ENCODE peak calls at places on chromosomes 2 and 18, in nine cellular contexts. I is effector CD4-positive, alpha-beta T cell; S is CD4-positive, CD25-positive, alpha-beta regulatory T cell; L is amniotic stem cell; Z is mesenchymal stem cell; X is fibroblast of mammary gland; K is EL; J is LNCaP clone FGC; H is left lung. G is an unnamed sample.

GRCh38 chr2:20674974-20675679 is 8.2 kb downstream of the GDF7 start:
- DNase-seq in H (no peak), I (no peak), Z (peak), S (no peak), X (peak), L (no peak), K (peak), J (no peak), G (peak)

GRCh38 chr2:155727097-155727906 is 605.2 kb downstream of the NR4A2 start:
- DNase-seq in K (no peak), J (no peak), H (no peak), Z (no peak), I (no peak), L (no peak), X (no peak), S (no peak), G (no peak)

GRCh38 chr2:14678754-14679153 is 46.2 kb downstream of the LRATD1 start:
- DNase-seq in X (peak), K (no peak), I (no peak), Z (no peak), J (no peak), S (no peak), L (no peak), H (no peak), G (no peak)

GRCh38 chr2:60934153-60934722 is 52.9 kb downstream of the REL start:
- DNase-seq in J (no peak), X (peak), I (no peak), L (no peak), S (no peak), H (no peak), K (no peak), Z (peak), G (no peak)

GRCh38 chr2:219247678-219248642 is 2.7 kb downstream of the STK16 start:
- DNase-seq in X (no peak), J (no peak), S (peak), Z (no peak), K (no peak), I (peak), H (no peak), L (no peak), G (no peak)

GRCh38 chr2:151243468-151243867 is 18.2 kb downstream of the RBM43 start:
- DNase-seq in I (no peak), S (no peak), L (no peak), Z (no peak), K (no peak), X (no peak), J (no peak), H (no peak), G (no peak)

GRCh38 chr18:53715243-53715853 is 509.1 kb downstream of the MBD2 start:
- DNase-seq in K (no peak), I (no peak), H (no peak), X (no peak), L (no peak), Z (no peak), J (no peak), S (no peak), G (no peak)

GRCh38 chr18:41371718-41372117 is 583.3 kb upstream of the PIK3C3 start:
- DNase-seq in H (no peak), S (no peak), Z (peak), J (no peak), L (no peak), I (no peak), K (no peak), X (no peak), G (no peak)

GRCh38 chr2:7539760-7540159 is 622.5 kb downstream of the RNF144A start:
- DNase-seq in J (no peak), H (no peak), L (peak), S (no peak), X (peak), Z (peak), K (no peak), I (no peak), G (no peak)

GRCh38 chr18:9949861-9950260 is 36.0 kb downstream of the VAPA start:
- DNase-seq in S (no peak), X (no peak), J (no peak), H (no peak), L (no peak), Z (no peak), K (no peak), I (no peak), G (no peak)

GRCh38 chr2:240438810-240439697 is 3.6 kb downstream of the GPC1 start:
- DNase-seq in H (no peak), X (no peak), J (no peak), Z (no peak), K (no peak), I (no peak), S (no peak), L (no peak), G (no peak)

GRCh38 chr18:34660572-34660971 is 49.5 kb upstream of the DTNA start:
- DNase-seq in H (no peak), I (no peak), L (no peak), X (no peak), K (no peak), J (no peak), S (no peak), Z (no peak), G (no peak)

GRCh38 chr2:288002-288742 is at the start of gene ALKAL2:
- DNase-seq in L (no peak), Z (peak), X (no peak), H (no peak), K (no peak), J (no peak), S (no peak), I (no peak), G (no peak)

GRCh38 chr2:172098287-172098649 is 4.4 kb downstream of the DLX2 start:
- DNase-seq in S (no peak), K (peak), H (no peak), J (no peak), X (no peak), Z (no peak), I (no peak), L (no peak), G (no peak)

GRCh38 chr2:174925046-174925784 is 80.0 kb downstream of the CHN1 start:
- DNase-seq in Z (no peak), J (no peak), K (no peak), I (no peak), H (no peak), X (no peak), S (no peak), L (no peak), G (no peak)

GRCh38 chr2:240935101-240935876 is 29.2 kb downstream of the CROCC2 start:
- DNase-seq in Z (no peak), X (no peak), K (no peak), I (peak), S (no peak), H (peak), L (no peak), J (no peak), G (no peak)

GRCh38 chr2:61905372-61906186 is at the start of gene COMMD1:
- DNase-seq in J (no peak), H (peak), Z (peak), K (peak), S (peak), X (peak), L (peak), I (peak), G (peak)

GRCh38 chr2:25333981-25334380 is 7.7 kb downstream of the DNMT3A start:
- DNase-seq in L (no peak), H (no peak), K (no peak), Z (no peak), I (no peak), X (no peak), S (peak), J (no peak), G (no peak)

GRCh38 chr18:43398601-43399000 is 121.3 kb upstream of the SYT4 start:
- DNase-seq in K (no peak), H (no peak), L (no peak), X (no peak), S (no peak), I (no peak), J (no peak), Z (no peak), G (no peak)

GRCh38 chr2:144325086-144325485 is 194.8 kb downstream of the ZEB2 start:
- DNase-seq in J (no peak), H (no peak), I (peak), X (no peak), Z (no peak), S (peak), K (no peak), L (no peak), G (no peak)

GRCh38 chr2:31524592-31524991 is 56.1 kb downstream of the SRD5A2 start:
- DNase-seq in H (no peak), K (no peak), J (no peak), X (no peak), S (no peak), I (no peak), L (no peak), Z (no peak), G (no peak)

GRCh38 chr2:28366496-28367282 is 26.0 kb upstream of the FOSL2 start:
- DNase-seq in K (peak), X (no peak), Z (peak), J (no peak), S (peak), H (no peak), L (no peak), I (peak), G (no peak)

GRCh38 chr2:151728736-151729415 is 5.4 kb downstream of the NEB start:
- DNase-seq in H (no peak), K (no peak), J (no peak), S (no peak), X (no peak), I (no peak), Z (no peak), L (no peak), G (no peak)

GRCh38 chr2:159088906-159089305 is 120.5 kb downstream of the TANC1 start:
- DNase-seq in I (no peak), K (no peak), H (no peak), S (no peak), J (no peak), L (no peak), X (no peak), Z (no peak), G (no peak)

GRCh38 chr18:59662008-59662701 is 35.1 kb downstream of the CCBE1 start:
- DNase-seq in J (no peak), L (no peak), X (peak), K (peak), I (no peak), Z (peak), S (no peak), H (no peak), G (no peak)

GRCh38 chr18:58106674-58107058 is 62.6 kb downstream of the NEDD4L start:
- DNase-seq in I (no peak), H (no peak), K (no peak), X (no peak), S (no peak), L (no peak), J (no peak), Z (no peak), G (no peak)

GRCh38 chr2:67526283-67526682 is 129.2 kb downstream of the ETAA1 start:
- DNase-seq in L (no peak), J (no peak), X (peak), I (no peak), K (peak), S (no peak), Z (peak), H (no peak), G (no peak)

GRCh38 chr18:48951448-48952286 is 902 bp upstream of the SMAD7 start:
- DNase-seq in S (peak), K (peak), I (peak), J (peak), Z (peak), H (peak), L (peak), X (peak), G (peak)

GRCh38 chr18:76274470-76275289 is 220.4 kb downstream of the ZNF516 start:
- DNase-seq in X (no peak), I (no peak), J (no peak), H (no peak), Z (no peak), K (peak), L (no peak), S (no peak), G (no peak)

GRCh38 chr18:12882416-12882815 is 1.6 kb downstream of the PTPN2 start:
- DNase-seq in I (no peak), Z (peak), L (no peak), K (no peak), X (peak), J (no peak), H (no peak), S (no peak), G (no peak)

GRCh38 chr2:202115385-202116060 is 42.5 kb downstream of the KIAA2012 start:
- DNase-seq in J (no peak), K (peak), X (peak), I (no peak), S (no peak), H (no peak), Z (peak), L (peak), G (no peak)

GRCh38 chr2:99481527-99481926 is 8.3 kb downstream of the REV1 start:
- DNase-seq in S (no peak), H (no peak), J (no peak), X (no peak), K (no peak), L (no peak), Z (no peak), I (no peak), G (no peak)